ENCODE peak calls at places on chromosomes 13 and 19, in eight cellular contexts. V, S, U, K, A, L, B and N are unnamed samples.

GRCh38 chr19:16062789-16063188 is 13.5 kb upstream of the TPM4 start:
- DNase-seq in S (peak), U (no peak), V (peak), A (no peak), K (no peak), L (peak), B (peak), N (no peak)

GRCh38 chr13:48156466-48156865 is 61.6 kb upstream of the MED4 start:
- DNase-seq in L (no peak), S (no peak), K (no peak), V (peak), B (no peak), A (no peak), U (no peak), N (no peak)

GRCh38 chr19:33047422-33047821 is 17.3 kb downstream of the RHPN2 start:
- DNase-seq in L (peak), S (no peak), V (no peak), K (no peak), B (no peak), U (no peak), A (no peak), N (peak)

GRCh38 chr13:77637583-77637982 is 59.9 kb upstream of the SLAIN1 start:
- DNase-seq in U (no peak), A (no peak), V (no peak), K (no peak), L (no peak), B (no peak), S (no peak), N (no peak)

GRCh38 chr13:101346161-101346560 is 70.1 kb downstream of the NALCN start:
- DNase-seq in A (no peak), V (no peak), S (peak), L (peak), B (no peak), U (no peak), K (no peak), N (no peak)

GRCh38 chr13:102400619-102401125 is 1.2 kb downstream of the FGF14 start:
- DNase-seq in U (peak), L (no peak), A (no peak), S (no peak), B (peak), K (peak), V (peak), N (peak)

GRCh38 chr19:13544423-13544822 is 38.1 kb upstream of the CACNA1A start:
- DNase-seq in L (no peak), U (no peak), V (no peak), K (no peak), S (no peak), B (no peak), A (no peak), N (no peak)

GRCh38 chr13:75685239-75685697 is 49.1 kb downstream of the LMO7 start:
- DNase-seq in U (no peak), S (peak), V (peak), L (peak), B (no peak), K (peak), A (no peak), N (no peak)

GRCh38 chr13:81540777-81541176 is 1199.9 kb upstream of the SPRY2 start:
- DNase-seq in B (no peak), A (no peak), U (no peak), K (no peak), S (no peak), V (no peak), L (peak), N (no peak)

GRCh38 chr13:109212630-109213029 is 573.8 kb downstream of the IRS2 start:
- DNase-seq in K (no peak), B (no peak), A (no peak), U (no peak), S (no peak), L (no peak), V (no peak), N (no peak)

GRCh38 chr13:33931397-33931987 is 113.5 kb downstream of the RFC3 start:
- DNase-seq in B (no peak), L (peak), S (peak), V (peak), A (peak), U (peak), K (peak), N (no peak)